ENCODE peak calls at places on chromosomes 2 and 18, in six cellular contexts. W, N, O, T, E and B are unnamed samples.

GRCh38 chr18:69898241-69898861 is 49.3 kb downstream of the CD226 start:
- DNase-seq in W (no peak), N (no peak), O (no peak), T (no peak), E (no peak), B (no peak)

GRCh38 chr2:69013123-69013836 is at the start of gene ANTXR1:
- DNase-seq in W (no peak), N (peak), O (peak), T (peak), E (peak), B (no peak)

GRCh38 chr2:45494978-45495293 is 116.1 kb downstream of the SRBD1 start:
- DNase-seq in W (no peak), N (no peak), O (no peak), T (no peak), E (no peak), B (no peak)

GRCh38 chr2:233114421-233114861 is 54.3 kb downstream of the INPP5D start:
- DNase-seq in W (no peak), N (no peak), O (no peak), T (peak), E (no peak), B (no peak)

GRCh38 chr2:204538179-204539009 is 6.9 kb upstream of the PARD3B start:
- DNase-seq in W (no peak), N (no peak), O (no peak), T (no peak), E (no peak), B (no peak)

GRCh38 chr2:168084267-168084781 is 163.1 kb downstream of the STK39 start:
- DNase-seq in W (no peak), N (no peak), O (no peak), T (no peak), E (no peak), B (no peak)

GRCh38 chr2:240555541-240556250 is 2.1 kb downstream of the ANKMY1 start:
- DNase-seq in W (no peak), N (no peak), O (no peak), T (no peak), E (no peak), B (no peak)

GRCh38 chr2:186979439-186980116 is 130.6 kb upstream of the ZSWIM2 start:
- DNase-seq in W (no peak), N (no peak), O (no peak), T (no peak), E (no peak), B (no peak)

GRCh38 chr2:195410272-195410671 is 246.8 kb upstream of the SLC39A10 start:
- DNase-seq in W (no peak), N (no peak), O (no peak), T (no peak), E (no peak), B (no peak)

GRCh38 chr2:119407430-119408220 is 24.0 kb upstream of the TMEM37 start:
- DNase-seq in W (peak), N (peak), O (no peak), T (no peak), E (peak), B (peak)

GRCh38 chr18:1438458-1438910 is 533.8 kb downstream of the ADCYAP1 start:
- DNase-seq in W (no peak), N (no peak), O (no peak), T (no peak), E (no peak), B (no peak)

GRCh38 chr2:39851251-39851650 is 72.2 kb upstream of the THUMPD2 start:
- DNase-seq in W (no peak), N (no peak), O (no peak), T (no peak), E (no peak), B (no peak)

GRCh38 chr2:240636563-240637115 is 11.4 kb downstream of the GPR35 start:
- DNase-seq in W (no peak), N (no peak), O (no peak), T (peak), E (no peak), B (no peak)

GRCh38 chr2:8059255-8059654 is 622.6 kb upstream of the ID2 start:
- DNase-seq in W (peak), N (no peak), O (no peak), T (no peak), E (no peak), B (no peak)

GRCh38 chr2:164917296-164917903 is 37.9 kb downstream of the SLC38A11 start:
- DNase-seq in W (peak), N (peak), O (no peak), T (no peak), E (no peak), B (no peak)

GRCh38 chr18:10838594-10838993 is 310.8 kb downstream of the PIEZO2 start:
- DNase-seq in W (no peak), N (no peak), O (no peak), T (no peak), E (no peak), B (no peak)

GRCh38 chr18:65938592-65939372 is 188.0 kb downstream of the CDH7 start:
- DNase-seq in W (no peak), N (no peak), O (no peak), T (no peak), E (no peak), B (no peak)

GRCh38 chr2:197028633-197029032 is 102.1 kb upstream of the PGAP1 start:
- DNase-seq in W (no peak), N (no peak), O (no peak), T (no peak), E (no peak), B (no peak)

GRCh38 chr2:208249241-208249640 is 5.6 kb downstream of the IDH1 start:
- DNase-seq in W (no peak), N (no peak), O (no peak), T (no peak), E (no peak), B (no peak)

GRCh38 chr2:240895656-240896388 is at the start of gene MAB21L4:
- DNase-seq in W (no peak), N (no peak), O (no peak), T (no peak), E (no peak), B (no peak)

GRCh38 chr2:215553946-215554345 is 118.1 kb upstream of the FN1 start:
- DNase-seq in W (no peak), N (no peak), O (no peak), T (no peak), E (no peak), B (no peak)

GRCh38 chr2:241673797-241674725 is 12.6 kb downstream of the DTYMK start:
- DNase-seq in W (no peak), N (no peak), O (no peak), T (no peak), E (no peak), B (peak)

GRCh38 chr2:43333656-43334144 is 107.3 kb upstream of the ZFP36L2 start:
- DNase-seq in W (no peak), N (no peak), O (no peak), T (no peak), E (no peak), B (no peak)

GRCh38 chr18:22826726-22827125 is 106.4 kb upstream of the RBBP8 start:
- DNase-seq in W (no peak), N (peak), O (no peak), T (no peak), E (no peak), B (no peak)

GRCh38 chr2:106516864-106517263 is 29.7 kb downstream of the CD8B2 start:
- DNase-seq in W (no peak), N (no peak), O (no peak), T (no peak), E (no peak), B (no peak)